ENCODE peak calls at places on chromosomes 11 and 22, in four cellular contexts. C is K562, B is HepG2, R is GM12878. Y is an unnamed sample.

GRCh38 chr11:45161252-45162063 is 15.0 kb downstream of the PRDM11 start:
- DNase-seq in C (no peak), B (no peak), R (no peak), Y (no peak)

GRCh38 chr11:970319-970871 is 44.7 kb downstream of the AP2A2 start:
- DNase-seq in C (no peak), B (no peak), R (no peak), Y (no peak)

GRCh38 chr22:19766506-19767426 is 6.2 kb downstream of the TBX1 start:
- DNase-seq in C (peak), B (no peak), R (no peak), Y (no peak)

GRCh38 chr11:76654980-76655379 is 15.6 kb downstream of the LRRC32 start:
- DNase-seq in C (no peak), B (no peak), R (no peak), Y (no peak)

GRCh38 chr11:20125927-20126326 is 34.3 kb downstream of the DBX1 start:
- DNase-seq in C (no peak), B (no peak), R (no peak), Y (peak)

GRCh38 chr11:2761131-2762030 is 61.6 kb upstream of the KCNQ1OT1 start:
- DNase-seq in C (no peak), B (no peak), R (no peak), Y (no peak)

GRCh38 chr11:70418130-70418529 is 19.8 kb downstream of the CTTN start:
- DNase-seq in C (no peak), B (no peak), R (no peak), Y (no peak)

GRCh38 chr11:36455658-36456111 is 54.4 kb downstream of the TRAF6 start:
- DNase-seq in C (no peak), B (no peak), R (no peak), Y (peak)

GRCh38 chr22:39960791-39961746 is 872 bp downstream of the TMA7B start:
- DNase-seq in C (peak), B (no peak), R (peak), Y (no peak)

GRCh38 chr11:75574698-75575265 is 12.7 kb downstream of the SERPINH1 start:
- DNase-seq in C (no peak), B (no peak), R (no peak), Y (no peak)

GRCh38 chr11:75576445-75577049 is 14.5 kb downstream of the SERPINH1 start:
- DNase-seq in C (peak), B (no peak), R (peak), Y (peak)

GRCh38 chr11:75578977-75579376 is 16.9 kb downstream of the SERPINH1 start:
- DNase-seq in C (no peak), B (no peak), R (no peak), Y (no peak)

GRCh38 chr11:75576017-75576416 is 14.0 kb downstream of the SERPINH1 start:
- DNase-seq in C (no peak), B (no peak), R (no peak), Y (no peak)

DNA sequence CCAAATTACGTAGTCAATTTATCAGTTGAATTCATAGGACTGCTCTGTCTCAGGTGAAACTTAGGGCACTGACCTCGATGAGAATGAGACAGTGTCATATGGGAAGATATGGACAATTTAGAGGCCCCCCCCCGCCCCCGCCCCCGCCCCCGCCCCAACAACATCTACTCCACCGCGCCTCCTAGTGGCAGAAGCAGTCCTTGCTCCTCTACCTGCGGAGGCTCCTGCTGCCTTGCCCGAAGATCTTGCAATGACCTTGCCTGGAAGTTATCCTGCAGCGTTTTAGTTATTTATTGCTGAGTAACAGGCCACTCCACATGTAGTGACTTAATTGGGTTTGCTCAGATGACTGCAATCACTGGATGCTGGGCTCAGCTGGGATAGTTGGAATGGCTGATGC is 15.1 kb downstream of the SERPINH1 start:
- DNase-seq in C (peak), B (no peak), R (no peak), Y (peak)
- TF ChIP-seq JUNB in C (no peak), B (no peak), R (no peak), Y (no peak)

GRCh38 chr22:45221201-45221600 is 19.5 kb downstream of the KIAA0930 start:
- DNase-seq in C (no peak), B (no peak), R (no peak), Y (no peak)
- TF ChIP-seq EP300 in C (no peak), B (no peak), R (no peak), Y (no peak)

GRCh38 chr11:121555172-121555571 is 102.4 kb upstream of the SORL1-AS1 start:
- DNase-seq in C (no peak), B (no peak), R (no peak), Y (no peak)
- TF ChIP-seq JUNB in C (no peak), B (no peak), R (no peak), Y (no peak)

DNA sequence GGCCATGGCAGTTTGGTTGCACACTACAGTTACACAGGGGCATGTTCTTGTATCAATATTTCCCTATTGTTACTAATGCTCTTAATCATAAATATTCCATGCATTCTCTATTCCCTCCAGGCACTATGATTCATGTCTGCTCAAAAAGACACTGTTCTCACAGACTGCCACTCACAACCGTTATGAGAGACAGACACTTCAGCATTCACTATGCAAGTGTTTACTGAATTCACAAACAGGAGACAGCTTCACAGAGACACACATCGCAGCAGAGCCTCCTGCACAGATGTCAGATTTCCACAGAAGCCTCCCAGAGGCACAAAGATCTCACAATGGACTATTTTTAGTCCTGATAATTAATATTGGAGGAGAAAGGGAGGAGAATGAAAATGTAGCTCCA is 930.4 kb downstream of the OPCML start:
- DNase-seq in C (no peak), B (no peak), R (no peak), Y (no peak)
- TF ChIP-seq EP300 in C (no peak), B (no peak), R (no peak), Y (no peak)

GRCh38 chr22:37675930-37676571 is 615 bp downstream of the LGALS1 start:
- DNase-seq in C (no peak), B (no peak), R (no peak), Y (peak)

GRCh38 chr22:37674248-37674647 is 1.2 kb upstream of the LGALS1 start:
- DNase-seq in C (no peak), B (no peak), R (no peak), Y (no peak)

GRCh38 chr22:37674951-37675929 is at the start of gene LGALS1:
- DNase-seq in C (peak), B (peak), R (no peak), Y (peak)

GRCh38 chr22:37669586-37669985 is 5.8 kb upstream of the LGALS1 start:
- DNase-seq in C (no peak), B (no peak), R (no peak), Y (no peak)

GRCh38 chr22:37672920-37673453 is 2.4 kb upstream of the LGALS1 start:
- DNase-seq in C (no peak), B (no peak), R (no peak), Y (no peak)
- TF ChIP-seq JUNB in C (no peak), B (no peak), R (no peak), Y (no peak)

DNA sequence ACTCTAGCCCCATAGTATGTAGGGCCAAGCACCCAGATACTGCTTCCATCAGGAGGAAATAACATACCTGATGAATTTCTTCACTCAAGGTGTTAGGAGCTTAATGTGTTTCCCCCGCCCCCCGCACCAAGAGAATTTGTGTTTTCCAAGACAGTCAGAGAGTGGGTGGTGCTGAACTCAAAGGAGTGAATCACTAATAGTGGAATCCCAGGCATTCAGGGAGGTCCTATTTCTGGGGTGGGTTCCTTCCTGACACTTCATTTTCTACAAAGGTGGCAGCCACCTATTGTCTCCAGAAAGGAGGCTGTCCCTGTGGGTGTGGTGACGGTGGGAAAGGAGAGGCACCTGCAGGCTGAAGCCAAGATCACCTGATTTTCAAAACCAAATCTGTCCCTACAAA is 50.8 kb upstream of the ELF5 start:
- DNase-seq in C (no peak), B (no peak), R (no peak), Y (no peak)
- TF ChIP-seq EP300 in C (no peak), B (no peak), R (no peak), Y (no peak)

GRCh38 chr22:50274311-50274710 is 4.1 kb upstream of the MAPK11 start:
- DNase-seq in C (peak), B (peak), R (no peak), Y (peak)
- TF ChIP-seq JUNB in C (no peak), B (no peak), R (no peak), Y (no peak)

Y was measured in A549.